ENCODE peak calls at places on chromosomes 6 and 20, in nine cellular contexts. One of them, this sample, is unnamed.

GRCh38 chr6:36821581-36822335 is 17.5 kb downstream of the CPNE5 start:
- DNase-seq in HepG2: no peak
- DNase-seq in tibial artery: no peak
- DNase-seq in BJ: no peak
- DNase-seq in bronchial epithelial cell: no peak
- DNase-seq in ascending aorta: no peak
- DNase-seq in upper lobe of right lung: no peak
- DNase-seq in gastrocnemius medialis: no peak
- DNase-seq in adrenal gland: no peak
- DNase-seq in this sample: no peak

GRCh38 chr6:44431118-44431725 is 43.7 kb downstream of the CDC5L start:
- DNase-seq in HepG2: peak
- DNase-seq in tibial artery: no peak
- DNase-seq in BJ: no peak
- DNase-seq in bronchial epithelial cell: peak
- DNase-seq in ascending aorta: no peak
- DNase-seq in upper lobe of right lung: no peak
- DNase-seq in gastrocnemius medialis: no peak
- DNase-seq in adrenal gland: peak
- DNase-seq in this sample: no peak

GRCh38 chr6:134984821-134985220 is 34.9 kb upstream of the ALDH8A1 start:
- DNase-seq in HepG2: no peak
- DNase-seq in tibial artery: no peak
- DNase-seq in BJ: no peak
- DNase-seq in bronchial epithelial cell: peak
- DNase-seq in ascending aorta: no peak
- DNase-seq in upper lobe of right lung: no peak
- DNase-seq in gastrocnemius medialis: no peak
- DNase-seq in adrenal gland: no peak
- DNase-seq in this sample: no peak

GRCh38 chr6:135212020-135212806 is 31.1 kb downstream of the MYB start:
- DNase-seq in HepG2: no peak
- DNase-seq in tibial artery: no peak
- DNase-seq in BJ: peak
- DNase-seq in bronchial epithelial cell: peak
- DNase-seq in ascending aorta: no peak
- DNase-seq in upper lobe of right lung: no peak
- DNase-seq in gastrocnemius medialis: no peak
- DNase-seq in adrenal gland: no peak
- DNase-seq in this sample: no peak

GRCh38 chr6:24439858-24440539 is 37.3 kb downstream of the MRS2 start:
- DNase-seq in HepG2: no peak
- DNase-seq in tibial artery: no peak
- DNase-seq in BJ: no peak
- DNase-seq in bronchial epithelial cell: no peak
- DNase-seq in ascending aorta: no peak
- DNase-seq in upper lobe of right lung: no peak
- DNase-seq in gastrocnemius medialis: no peak
- DNase-seq in adrenal gland: no peak
- DNase-seq in this sample: no peak

GRCh38 chr20:38178065-38178471 is 13.0 kb upstream of the TGM2 start:
- DNase-seq in HepG2: no peak
- DNase-seq in tibial artery: no peak
- DNase-seq in BJ: no peak
- DNase-seq in bronchial epithelial cell: no peak
- DNase-seq in ascending aorta: no peak
- DNase-seq in upper lobe of right lung: no peak
- DNase-seq in gastrocnemius medialis: no peak
- DNase-seq in adrenal gland: no peak
- DNase-seq in this sample: no peak

GRCh38 chr6:127343753-127344659 is 597 bp upstream of the ECHDC1 start:
- DNase-seq in HepG2: peak
- DNase-seq in tibial artery: no peak
- DNase-seq in BJ: no peak
- DNase-seq in bronchial epithelial cell: peak
- DNase-seq in ascending aorta: no peak
- DNase-seq in upper lobe of right lung: no peak
- DNase-seq in gastrocnemius medialis: no peak
- DNase-seq in adrenal gland: no peak
- DNase-seq in this sample: peak

GRCh38 chr20:32354592-32355416 is 3.3 kb upstream of the ASXL1 start:
- DNase-seq in HepG2: peak
- DNase-seq in tibial artery: no peak
- DNase-seq in BJ: peak
- DNase-seq in bronchial epithelial cell: peak
- DNase-seq in ascending aorta: no peak
- DNase-seq in upper lobe of right lung: no peak
- DNase-seq in gastrocnemius medialis: no peak
- DNase-seq in adrenal gland: peak
- DNase-seq in this sample: no peak

GRCh38 chr20:43942661-43943285 is 28.1 kb downstream of the TOX2 start:
- DNase-seq in HepG2: no peak
- DNase-seq in tibial artery: no peak
- DNase-seq in BJ: peak
- DNase-seq in bronchial epithelial cell: peak
- DNase-seq in ascending aorta: no peak
- DNase-seq in upper lobe of right lung: no peak
- DNase-seq in gastrocnemius medialis: no peak
- DNase-seq in adrenal gland: no peak
- DNase-seq in this sample: no peak

GRCh38 chr6:131946992-131947955 is 3.9 kb downstream of the CCN2 start:
- DNase-seq in HepG2: peak
- DNase-seq in tibial artery: no peak
- DNase-seq in BJ: peak
- DNase-seq in bronchial epithelial cell: peak
- DNase-seq in ascending aorta: no peak
- DNase-seq in upper lobe of right lung: no peak
- DNase-seq in gastrocnemius medialis: no peak
- DNase-seq in adrenal gland: no peak
- DNase-seq in this sample: no peak

GRCh38 chr6:156839591-156840001 is 62.4 kb downstream of the ARID1B start:
- DNase-seq in HepG2: no peak
- DNase-seq in tibial artery: peak
- DNase-seq in BJ: no peak
- DNase-seq in bronchial epithelial cell: no peak
- DNase-seq in ascending aorta: peak
- DNase-seq in upper lobe of right lung: no peak
- DNase-seq in gastrocnemius medialis: no peak
- DNase-seq in adrenal gland: no peak
- DNase-seq in this sample: no peak

GRCh38 chr20:40651121-40651520 is 37.9 kb downstream of the MAFB start:
- DNase-seq in HepG2: no peak
- DNase-seq in tibial artery: no peak
- DNase-seq in BJ: no peak
- DNase-seq in bronchial epithelial cell: peak
- DNase-seq in ascending aorta: no peak
- DNase-seq in upper lobe of right lung: no peak
- DNase-seq in gastrocnemius medialis: no peak
- DNase-seq in adrenal gland: no peak
- DNase-seq in this sample: no peak

GRCh38 chr20:63955281-63955845 is 853 bp downstream of the UCKL1 start:
- DNase-seq in HepG2: peak
- DNase-seq in tibial artery: no peak
- DNase-seq in BJ: no peak
- DNase-seq in bronchial epithelial cell: no peak
- DNase-seq in ascending aorta: no peak
- DNase-seq in upper lobe of right lung: peak
- DNase-seq in gastrocnemius medialis: no peak
- DNase-seq in adrenal gland: no peak
- DNase-seq in this sample: no peak

GRCh38 chr20:40787922-40788321 is 98.9 kb upstream of the MAFB start:
- DNase-seq in HepG2: no peak
- DNase-seq in tibial artery: no peak
- DNase-seq in BJ: no peak
- DNase-seq in bronchial epithelial cell: no peak
- DNase-seq in ascending aorta: no peak
- DNase-seq in upper lobe of right lung: no peak
- DNase-seq in gastrocnemius medialis: no peak
- DNase-seq in adrenal gland: no peak
- DNase-seq in this sample: no peak

GRCh38 chr6:159267165-159267564 is 98.0 kb downstream of the FNDC1 start:
- DNase-seq in HepG2: no peak
- DNase-seq in tibial artery: no peak
- DNase-seq in BJ: no peak
- DNase-seq in bronchial epithelial cell: peak
- DNase-seq in ascending aorta: no peak
- DNase-seq in upper lobe of right lung: no peak
- DNase-seq in gastrocnemius medialis: no peak
- DNase-seq in adrenal gland: no peak
- DNase-seq in this sample: no peak

GRCh38 chr6:4732691-4733315 is 43.4 kb upstream of the CDYL start:
- DNase-seq in HepG2: peak
- DNase-seq in tibial artery: peak
- DNase-seq in BJ: peak
- DNase-seq in bronchial epithelial cell: peak
- DNase-seq in ascending aorta: peak
- DNase-seq in upper lobe of right lung: no peak
- DNase-seq in gastrocnemius medialis: no peak
- DNase-seq in adrenal gland: peak
- DNase-seq in this sample: peak

GRCh38 chr6:80009531-80009930 is 5.1 kb downstream of the TTK start:
- DNase-seq in HepG2: no peak
- DNase-seq in tibial artery: no peak
- DNase-seq in BJ: no peak
- DNase-seq in bronchial epithelial cell: no peak
- DNase-seq in ascending aorta: no peak
- DNase-seq in upper lobe of right lung: no peak
- DNase-seq in gastrocnemius medialis: no peak
- DNase-seq in adrenal gland: no peak
- DNase-seq in this sample: no peak
- TF ChIP-seq CTCF in HepG2: no peak
- TF ChIP-seq CTCF in tibial artery: no peak
- TF ChIP-seq CTCF in BJ: no peak
- TF ChIP-seq CTCF in bronchial epithelial cell: no peak
- TF ChIP-seq CTCF in ascending aorta: no peak
- TF ChIP-seq CTCF in upper lobe of right lung: no peak
- TF ChIP-seq CTCF in gastrocnemius medialis: no peak
- TF ChIP-seq CTCF in adrenal gland: no peak
- TF ChIP-seq CTCF in this sample: no peak

GRCh38 chr6:128478230-128479047 is 42.0 kb downstream of the PTPRK start:
- DNase-seq in HepG2: no peak
- DNase-seq in tibial artery: no peak
- DNase-seq in BJ: no peak
- DNase-seq in bronchial epithelial cell: peak
- DNase-seq in ascending aorta: no peak
- DNase-seq in upper lobe of right lung: no peak
- DNase-seq in gastrocnemius medialis: no peak
- DNase-seq in adrenal gland: no peak
- DNase-seq in this sample: no peak
- H3K4me3 ChIP-seq in HepG2: no peak
- H3K4me3 ChIP-seq in tibial artery: peak
- H3K4me3 ChIP-seq in BJ: no peak
- H3K4me3 ChIP-seq in bronchial epithelial cell: no peak
- H3K4me3 ChIP-seq in ascending aorta: peak
- H3K4me3 ChIP-seq in upper lobe of right lung: peak
- H3K4me3 ChIP-seq in gastrocnemius medialis: peak
- H3K4me3 ChIP-seq in adrenal gland: peak
- H3K4me3 ChIP-seq in this sample: no peak

GRCh38 chr20:17612975-17613327 is 43.1 kb downstream of the DSTN start:
- DNase-seq in HepG2: no peak
- DNase-seq in tibial artery: no peak
- DNase-seq in BJ: no peak
- DNase-seq in bronchial epithelial cell: no peak
- DNase-seq in ascending aorta: no peak
- DNase-seq in upper lobe of right lung: peak
- DNase-seq in gastrocnemius medialis: no peak
- DNase-seq in adrenal gland: no peak
- DNase-seq in this sample: no peak

GRCh38 chr20:17610566-17611289 is 40.9 kb downstream of the DSTN start:
- DNase-seq in HepG2: no peak
- DNase-seq in tibial artery: peak
- DNase-seq in BJ: no peak
- DNase-seq in bronchial epithelial cell: no peak
- DNase-seq in ascending aorta: peak
- DNase-seq in upper lobe of right lung: peak
- DNase-seq in gastrocnemius medialis: no peak
- DNase-seq in adrenal gland: no peak
- DNase-seq in this sample: no peak

GRCh38 chr20:17611290-17611539 is 41.3 kb downstream of the DSTN start:
- DNase-seq in HepG2: no peak
- DNase-seq in tibial artery: peak
- DNase-seq in BJ: no peak
- DNase-seq in bronchial epithelial cell: no peak
- DNase-seq in ascending aorta: no peak
- DNase-seq in upper lobe of right lung: no peak
- DNase-seq in gastrocnemius medialis: no peak
- DNase-seq in adrenal gland: no peak
- DNase-seq in this sample: no peak

GRCh38 chr20:17612287-17612974 is 42.6 kb downstream of the DSTN start:
- DNase-seq in HepG2: peak
- DNase-seq in tibial artery: peak
- DNase-seq in BJ: no peak
- DNase-seq in bronchial epithelial cell: peak
- DNase-seq in ascending aorta: peak
- DNase-seq in upper lobe of right lung: peak
- DNase-seq in gastrocnemius medialis: no peak
- DNase-seq in adrenal gland: peak
- DNase-seq in this sample: no peak

GRCh38 chr20:17611540-17612286 is 41.8 kb downstream of the DSTN start:
- DNase-seq in HepG2: peak
- DNase-seq in tibial artery: peak
- DNase-seq in BJ: no peak
- DNase-seq in bronchial epithelial cell: peak
- DNase-seq in ascending aorta: peak
- DNase-seq in upper lobe of right lung: peak
- DNase-seq in gastrocnemius medialis: no peak
- DNase-seq in adrenal gland: no peak
- DNase-seq in this sample: no peak
- TF ChIP-seq CTCF in HepG2: peak
- TF ChIP-seq CTCF in tibial artery: peak
- TF ChIP-seq CTCF in BJ: peak
- TF ChIP-seq CTCF in bronchial epithelial cell: peak
- TF ChIP-seq CTCF in ascending aorta: no peak
- TF ChIP-seq CTCF in upper lobe of right lung: peak
- TF ChIP-seq CTCF in gastrocnemius medialis: peak
- TF ChIP-seq CTCF in adrenal gland: peak
- TF ChIP-seq CTCF in this sample: peak

GRCh38 chr6:68054776-68055175 is 580.3 kb upstream of the ADGRB3 start:
- DNase-seq in HepG2: no peak
- DNase-seq in tibial artery: no peak
- DNase-seq in BJ: no peak
- DNase-seq in bronchial epithelial cell: no peak
- DNase-seq in ascending aorta: no peak
- DNase-seq in upper lobe of right lung: no peak
- DNase-seq in gastrocnemius medialis: no peak
- DNase-seq in adrenal gland: no peak
- DNase-seq in this sample: no peak

GRCh38 chr6:68053805-68054373 is 581.2 kb upstream of the ADGRB3 start:
- DNase-seq in HepG2: no peak
- DNase-seq in tibial artery: no peak
- DNase-seq in BJ: no peak
- DNase-seq in bronchial epithelial cell: no peak
- DNase-seq in ascending aorta: no peak
- DNase-seq in upper lobe of right lung: no peak
- DNase-seq in gastrocnemius medialis: no peak
- DNase-seq in adrenal gland: no peak
- DNase-seq in this sample: no peak

GRCh38 chr6:68059894-68060293 is 575.2 kb upstream of the ADGRB3 start:
- DNase-seq in HepG2: no peak
- DNase-seq in tibial artery: no peak
- DNase-seq in BJ: no peak
- DNase-seq in bronchial epithelial cell: no peak
- DNase-seq in ascending aorta: no peak
- DNase-seq in upper lobe of right lung: no peak
- DNase-seq in gastrocnemius medialis: no peak
- DNase-seq in adrenal gland: no peak
- DNase-seq in this sample: no peak

GRCh38 chr6:68059261-68059660 is 575.8 kb upstream of the ADGRB3 start:
- DNase-seq in HepG2: no peak
- DNase-seq in tibial artery: no peak
- DNase-seq in BJ: no peak
- DNase-seq in bronchial epithelial cell: no peak
- DNase-seq in ascending aorta: no peak
- DNase-seq in upper lobe of right lung: no peak
- DNase-seq in gastrocnemius medialis: no peak
- DNase-seq in adrenal gland: no peak
- DNase-seq in this sample: no peak
- H3K4me3 ChIP-seq in HepG2: no peak
- H3K4me3 ChIP-seq in tibial artery: no peak
- H3K4me3 ChIP-seq in BJ: no peak
- H3K4me3 ChIP-seq in bronchial epithelial cell: no peak
- H3K4me3 ChIP-seq in ascending aorta: no peak
- H3K4me3 ChIP-seq in upper lobe of right lung: no peak
- H3K4me3 ChIP-seq in gastrocnemius medialis: no peak
- H3K4me3 ChIP-seq in adrenal gland: no peak
- H3K4me3 ChIP-seq in this sample: no peak